ENCODE peak calls at places on chromosomes 16 and 17, in seven cellular contexts. One of them, this sample, is unnamed.

GRCh38 chr17:28405632-28406477 is at the start of gene SLC46A1:
- DNase-seq in mucosa of descending colon: peak
- DNase-seq in NCI-H1930: peak
- DNase-seq in fibroblast of the aortic adventitia: peak
- DNase-seq in stimulated activated CD8-positive, alpha-beta memory T cell treated with anti-CD3 and anti-CD28 coated beads, Interleukin-12 subunit alpha, Interleukin-12 subunit beta, amount 100 ng/mL, for 1 hour: no peak
- DNase-seq in GM23338: peak
- DNase-seq in Calu3: peak
- DNase-seq in this sample: peak

GRCh38 chr17:70251704-70252103 is 82.4 kb downstream of the KCNJ2 start:
- DNase-seq in mucosa of descending colon: no peak
- DNase-seq in GM23338: no peak
- DNase-seq in fibroblast of the aortic adventitia: no peak
- DNase-seq in Calu3: no peak
- DNase-seq in stimulated activated CD8-positive, alpha-beta memory T cell treated with anti-CD3 and anti-CD28 coated beads, Interleukin-12 subunit alpha, Interleukin-12 subunit beta, amount 100 ng/mL, for 1 hour: no peak
- DNase-seq in NCI-H1930: no peak
- DNase-seq in this sample: no peak

GRCh38 chr17:82050152-82050760 is 1.4 kb downstream of the RFNG start:
- DNase-seq in fibroblast of the aortic adventitia: no peak
- DNase-seq in stimulated activated CD8-positive, alpha-beta memory T cell treated with anti-CD3 and anti-CD28 coated beads, Interleukin-12 subunit alpha, Interleukin-12 subunit beta, amount 100 ng/mL, for 1 hour: no peak
- DNase-seq in mucosa of descending colon: peak
- DNase-seq in NCI-H1930: no peak
- DNase-seq in Calu3: no peak
- DNase-seq in GM23338: no peak
- DNase-seq in this sample: no peak

GRCh38 chr17:40316571-40317344 is 7.8 kb downstream of the RARA start:
- DNase-seq in NCI-H1930: no peak
- DNase-seq in Calu3: peak
- DNase-seq in stimulated activated CD8-positive, alpha-beta memory T cell treated with anti-CD3 and anti-CD28 coated beads, Interleukin-12 subunit alpha, Interleukin-12 subunit beta, amount 100 ng/mL, for 1 hour: no peak
- DNase-seq in mucosa of descending colon: peak
- DNase-seq in GM23338: peak
- DNase-seq in fibroblast of the aortic adventitia: peak
- DNase-seq in this sample: peak

GRCh38 chr17:48728232-48729231 is at the start of gene HOXB13:
- DNase-seq in mucosa of descending colon: peak
- DNase-seq in Calu3: peak
- DNase-seq in NCI-H1930: peak
- DNase-seq in stimulated activated CD8-positive, alpha-beta memory T cell treated with anti-CD3 and anti-CD28 coated beads, Interleukin-12 subunit alpha, Interleukin-12 subunit beta, amount 100 ng/mL, for 1 hour: no peak
- DNase-seq in fibroblast of the aortic adventitia: peak
- DNase-seq in GM23338: peak
- DNase-seq in this sample: peak

GRCh38 chr16:11356573-11357331 is 11.5 kb downstream of the RMI2 start:
- DNase-seq in stimulated activated CD8-positive, alpha-beta memory T cell treated with anti-CD3 and anti-CD28 coated beads, Interleukin-12 subunit alpha, Interleukin-12 subunit beta, amount 100 ng/mL, for 1 hour: peak
- DNase-seq in mucosa of descending colon: peak
- DNase-seq in GM23338: peak
- DNase-seq in fibroblast of the aortic adventitia: peak
- DNase-seq in NCI-H1930: peak
- DNase-seq in Calu3: peak
- DNase-seq in this sample: peak

GRCh38 chr16:37511-37910 is 15.9 kb downstream of the POLR3K start:
- DNase-seq in Calu3: no peak
- DNase-seq in stimulated activated CD8-positive, alpha-beta memory T cell treated with anti-CD3 and anti-CD28 coated beads, Interleukin-12 subunit alpha, Interleukin-12 subunit beta, amount 100 ng/mL, for 1 hour: no peak
- DNase-seq in mucosa of descending colon: peak
- DNase-seq in NCI-H1930: no peak
- DNase-seq in GM23338: peak
- DNase-seq in fibroblast of the aortic adventitia: no peak
- DNase-seq in this sample: no peak

GRCh38 chr16:57802635-57803412 is 533 bp upstream of the KIFC3 start:
- DNase-seq in fibroblast of the aortic adventitia: no peak
- DNase-seq in Calu3: no peak
- DNase-seq in NCI-H1930: no peak
- DNase-seq in stimulated activated CD8-positive, alpha-beta memory T cell treated with anti-CD3 and anti-CD28 coated beads, Interleukin-12 subunit alpha, Interleukin-12 subunit beta, amount 100 ng/mL, for 1 hour: no peak
- DNase-seq in mucosa of descending colon: peak
- DNase-seq in GM23338: peak
- DNase-seq in this sample: peak

GRCh38 chr17:7667616-7668406 is 17.1 kb downstream of the ATP1B2 start:
- DNase-seq in fibroblast of the aortic adventitia: no peak
- DNase-seq in NCI-H1930: no peak
- DNase-seq in stimulated activated CD8-positive, alpha-beta memory T cell treated with anti-CD3 and anti-CD28 coated beads, Interleukin-12 subunit alpha, Interleukin-12 subunit beta, amount 100 ng/mL, for 1 hour: no peak
- DNase-seq in mucosa of descending colon: no peak
- DNase-seq in GM23338: no peak
- DNase-seq in Calu3: no peak
- DNase-seq in this sample: no peak

GRCh38 chr16:4316732-4317461 is 1.0 kb downstream of the GLIS2 start:
- DNase-seq in NCI-H1930: no peak
- DNase-seq in GM23338: no peak
- DNase-seq in mucosa of descending colon: no peak
- DNase-seq in stimulated activated CD8-positive, alpha-beta memory T cell treated with anti-CD3 and anti-CD28 coated beads, Interleukin-12 subunit alpha, Interleukin-12 subunit beta, amount 100 ng/mL, for 1 hour: no peak
- DNase-seq in Calu3: peak
- DNase-seq in fibroblast of the aortic adventitia: peak
- DNase-seq in this sample: no peak

GRCh38 chr17:10631048-10631700 is 25.9 kb downstream of the MYH3 start:
- DNase-seq in mucosa of descending colon: no peak
- DNase-seq in fibroblast of the aortic adventitia: peak
- DNase-seq in NCI-H1930: no peak
- DNase-seq in Calu3: peak
- DNase-seq in GM23338: peak
- DNase-seq in stimulated activated CD8-positive, alpha-beta memory T cell treated with anti-CD3 and anti-CD28 coated beads, Interleukin-12 subunit alpha, Interleukin-12 subunit beta, amount 100 ng/mL, for 1 hour: peak
- DNase-seq in this sample: peak

GRCh38 chr17:4944163-4944553 is 4.1 kb downstream of the RNF167 start:
- DNase-seq in Calu3: no peak
- DNase-seq in GM23338: peak
- DNase-seq in mucosa of descending colon: peak
- DNase-seq in stimulated activated CD8-positive, alpha-beta memory T cell treated with anti-CD3 and anti-CD28 coated beads, Interleukin-12 subunit alpha, Interleukin-12 subunit beta, amount 100 ng/mL, for 1 hour: no peak
- DNase-seq in NCI-H1930: no peak
- DNase-seq in fibroblast of the aortic adventitia: no peak
- DNase-seq in this sample: no peak

GRCh38 chr16:28063047-28063521 is 430 bp downstream of the GSG1L start:
- DNase-seq in fibroblast of the aortic adventitia: no peak
- DNase-seq in NCI-H1930: no peak
- DNase-seq in GM23338: peak
- DNase-seq in mucosa of descending colon: peak
- DNase-seq in stimulated activated CD8-positive, alpha-beta memory T cell treated with anti-CD3 and anti-CD28 coated beads, Interleukin-12 subunit alpha, Interleukin-12 subunit beta, amount 100 ng/mL, for 1 hour: no peak
- DNase-seq in Calu3: no peak
- DNase-seq in this sample: no peak

GRCh38 chr17:65730711-65731169 is 169.3 kb upstream of the AXIN2 start:
- DNase-seq in Calu3: no peak
- DNase-seq in stimulated activated CD8-positive, alpha-beta memory T cell treated with anti-CD3 and anti-CD28 coated beads, Interleukin-12 subunit alpha, Interleukin-12 subunit beta, amount 100 ng/mL, for 1 hour: no peak
- DNase-seq in NCI-H1930: no peak
- DNase-seq in mucosa of descending colon: no peak
- DNase-seq in fibroblast of the aortic adventitia: peak
- DNase-seq in GM23338: no peak
- DNase-seq in this sample: peak

GRCh38 chr17:45578516-45579455 is 88.3 kb upstream of the PLEKHM1 start:
- DNase-seq in mucosa of descending colon: no peak
- DNase-seq in fibroblast of the aortic adventitia: no peak
- DNase-seq in stimulated activated CD8-positive, alpha-beta memory T cell treated with anti-CD3 and anti-CD28 coated beads, Interleukin-12 subunit alpha, Interleukin-12 subunit beta, amount 100 ng/mL, for 1 hour: no peak
- DNase-seq in NCI-H1930: no peak
- DNase-seq in Calu3: no peak
- DNase-seq in GM23338: peak
- DNase-seq in this sample: peak

GRCh38 chr17:80348551-80349436 is 66.2 kb upstream of the ENDOV start:
- DNase-seq in NCI-H1930: no peak
- DNase-seq in GM23338: no peak
- DNase-seq in stimulated activated CD8-positive, alpha-beta memory T cell treated with anti-CD3 and anti-CD28 coated beads, Interleukin-12 subunit alpha, Interleukin-12 subunit beta, amount 100 ng/mL, for 1 hour: no peak
- DNase-seq in Calu3: no peak
- DNase-seq in fibroblast of the aortic adventitia: no peak
- DNase-seq in mucosa of descending colon: no peak
- DNase-seq in this sample: peak

GRCh38 chr16:91484-91883 is 13.5 kb downstream of the MPG start:
- DNase-seq in NCI-H1930: no peak
- DNase-seq in fibroblast of the aortic adventitia: peak
- DNase-seq in Calu3: no peak
- DNase-seq in GM23338: no peak
- DNase-seq in mucosa of descending colon: no peak
- DNase-seq in stimulated activated CD8-positive, alpha-beta memory T cell treated with anti-CD3 and anti-CD28 coated beads, Interleukin-12 subunit alpha, Interleukin-12 subunit beta, amount 100 ng/mL, for 1 hour: no peak
- DNase-seq in this sample: no peak

GRCh38 chr16:14549789-14550153 is 80.3 kb downstream of the PARN start:
- DNase-seq in GM23338: no peak
- DNase-seq in NCI-H1930: no peak
- DNase-seq in stimulated activated CD8-positive, alpha-beta memory T cell treated with anti-CD3 and anti-CD28 coated beads, Interleukin-12 subunit alpha, Interleukin-12 subunit beta, amount 100 ng/mL, for 1 hour: no peak
- DNase-seq in Calu3: peak
- DNase-seq in mucosa of descending colon: no peak
- DNase-seq in fibroblast of the aortic adventitia: no peak
- DNase-seq in this sample: no peak

GRCh38 chr16:3157229-3158013 is 22.6 kb downstream of the ZNF213 start:
- DNase-seq in stimulated activated CD8-positive, alpha-beta memory T cell treated with anti-CD3 and anti-CD28 coated beads, Interleukin-12 subunit alpha, Interleukin-12 subunit beta, amount 100 ng/mL, for 1 hour: no peak
- DNase-seq in GM23338: peak
- DNase-seq in fibroblast of the aortic adventitia: peak
- DNase-seq in Calu3: peak
- DNase-seq in NCI-H1930: peak
- DNase-seq in mucosa of descending colon: peak
- DNase-seq in this sample: peak

GRCh38 chr17:78001182-78001581 is 42.7 kb downstream of the TNRC6C start:
- DNase-seq in mucosa of descending colon: no peak
- DNase-seq in Calu3: no peak
- DNase-seq in NCI-H1930: no peak
- DNase-seq in fibroblast of the aortic adventitia: no peak
- DNase-seq in stimulated activated CD8-positive, alpha-beta memory T cell treated with anti-CD3 and anti-CD28 coated beads, Interleukin-12 subunit alpha, Interleukin-12 subunit beta, amount 100 ng/mL, for 1 hour: no peak
- DNase-seq in GM23338: peak
- DNase-seq in this sample: no peak

GRCh38 chr17:50371526-50371925 is 1.5 kb downstream of the MRPL27 start:
- DNase-seq in Calu3: no peak
- DNase-seq in GM23338: no peak
- DNase-seq in NCI-H1930: no peak
- DNase-seq in fibroblast of the aortic adventitia: no peak
- DNase-seq in mucosa of descending colon: no peak
- DNase-seq in stimulated activated CD8-positive, alpha-beta memory T cell treated with anti-CD3 and anti-CD28 coated beads, Interleukin-12 subunit alpha, Interleukin-12 subunit beta, amount 100 ng/mL, for 1 hour: no peak
- DNase-seq in this sample: no peak

GRCh38 chr17:73787721-73788051 is 143.4 kb upstream of the SDK2 start:
- DNase-seq in NCI-H1930: no peak
- DNase-seq in stimulated activated CD8-positive, alpha-beta memory T cell treated with anti-CD3 and anti-CD28 coated beads, Interleukin-12 subunit alpha, Interleukin-12 subunit beta, amount 100 ng/mL, for 1 hour: no peak
- DNase-seq in Calu3: no peak
- DNase-seq in fibroblast of the aortic adventitia: no peak
- DNase-seq in mucosa of descending colon: no peak
- DNase-seq in GM23338: no peak
- DNase-seq in this sample: no peak